ENCODE peak calls at places on chromosomes 7 and 10, in four cellular contexts. Y is esophagus squamous epithelium; E is CD4-positive, alpha-beta memory T cell; J is Caco-2. F is an unnamed sample.

GRCh38 chr10:117960345-117960744 is 86.4 kb downstream of the RAB11FIP2 start:
- DNase-seq in Y (no peak), E (no peak), J (no peak), F (no peak)

GRCh38 chr10:77548157-77548556 is 89.5 kb downstream of the KCNMA1 start:
- DNase-seq in J (no peak), E (no peak), Y (no peak), F (no peak)

GRCh38 chr10:70286616-70287015 is 2.8 kb upstream of the NPFFR1 start:
- DNase-seq in J (no peak), Y (no peak), E (no peak), F (no peak)

GRCh38 chr7:516606-517456 is 2.8 kb downstream of the PDGFA start:
- DNase-seq in E (no peak), J (peak; percentile 72), Y (no peak), F (peak; percentile 93)

GRCh38 chr7:47228386-47229014 is 353.4 kb downstream of the TNS3 start:
- DNase-seq in Y (no peak), E (no peak), J (peak; percentile 30), F (no peak)

GRCh38 chr7:121271916-121272315 is 56.9 kb upstream of the WNT16 start:
- DNase-seq in E (no peak), Y (no peak), J (no peak), F (no peak)

GRCh38 chr10:115398026-115398425 is 304.9 kb downstream of the ATRNL1 start:
- DNase-seq in Y (no peak), J (no peak), E (no peak), F (no peak)

GRCh38 chr7:1981878-1982230 is 250.9 kb downstream of the MAD1L1 start:
- DNase-seq in J (no peak), E (no peak), Y (no peak), F (no peak)

GRCh38 chr10:55263327-55263726 is 462.3 kb upstream of the PCDH15 start:
- DNase-seq in E (no peak), Y (no peak), J (no peak), F (no peak)

GRCh38 chr7:134298902-134299683 is 17.6 kb downstream of the SLC35B4 start:
- DNase-seq in J (no peak), Y (no peak), E (no peak), F (peak; percentile 62)

GRCh38 chr10:58464956-58465355 is 47.7 kb upstream of the BICC1 start:
- DNase-seq in E (no peak), Y (no peak), J (no peak), F (no peak)

GRCh38 chr10:89879121-89879520 is 177.7 kb downstream of the KIF20B start:
- DNase-seq in Y (no peak), E (no peak), J (no peak), F (no peak)

GRCh38 chr10:50379652-50380051 is 128.3 kb upstream of the ASAH2 start:
- DNase-seq in J (no peak), E (no peak), Y (no peak), F (no peak)

GRCh38 chr7:127799535-127800305 is 147.7 kb downstream of the SND1 start:
- DNase-seq in Y (no peak), E (no peak), J (no peak), F (no peak)

GRCh38 chr10:59176241-59177030 is at the start of gene PHYHIPL:
- DNase-seq in E (no peak), Y (no peak), J (peak; percentile 84), F (no peak)

GRCh38 chr10:30248728-30249127 is 100.3 kb downstream of the MTPAP start:
- DNase-seq in Y (no peak), E (no peak), J (no peak), F (no peak)

GRCh38 chr10:74234569-74234968 is 83.5 kb downstream of the ADK start:
- DNase-seq in J (no peak), E (peak; percentile 39), Y (no peak), F (peak; percentile 61)

GRCh38 chr7:114370177-114370576 is 44.4 kb upstream of the FOXP2 start:
- DNase-seq in J (no peak), E (no peak), Y (no peak), F (no peak)

GRCh38 chr10:50260791-50261281 is 9.5 kb upstream of the ASAH2 start:
- DNase-seq in J (peak; percentile 57), Y (no peak), E (peak; percentile 11), F (no peak)

GRCh38 chr7:4279210-4279609 is 402.9 kb upstream of the FOXK1 start:
- DNase-seq in E (no peak), J (no peak), Y (no peak), F (no peak)

GRCh38 chr10:51846856-51847506 is 147.6 kb upstream of the CSTF2T start:
- DNase-seq in J (no peak), E (no peak), Y (no peak), F (no peak)

GRCh38 chr10:101485207-101485606 is 102.8 kb downstream of the POLL start:
- DNase-seq in E (no peak), Y (no peak), J (no peak), F (no peak)

GRCh38 chr7:5330288-5330687 is 47.5 kb downstream of the SLC29A4 start:
- DNase-seq in J (no peak), E (no peak), Y (no peak), F (no peak)

GRCh38 chr7:55130079-55130476 is 111.3 kb downstream of the EGFR start:
- DNase-seq in J (no peak), Y (no peak), E (no peak), F (peak; percentile 60)

GRCh38 chr10:76086571-76087260 is 655.3 kb downstream of the LRMDA start:
- DNase-seq in J (peak; percentile 74), E (no peak), Y (no peak), F (peak; percentile 38)

GRCh38 chr7:55486991-55487390 is 85.3 kb downstream of the VOPP1 start:
- DNase-seq in J (no peak), E (no peak), Y (no peak), F (no peak)

GRCh38 chr7:134811798-134812197 is 32.4 kb downstream of the CALD1 start:
- DNase-seq in Y (no peak), J (no peak), E (no peak), F (peak; percentile 51)

GRCh38 chr10:6200588-6201510 is 1.9 kb upstream of the PFKFB3 start:
- DNase-seq in J (peak; percentile 52), Y (no peak), E (peak; percentile 42), F (peak; percentile 65)

GRCh38 chr7:69564454-69565417 is 33.5 kb upstream of the AUTS2 start:
- DNase-seq in J (no peak), E (no peak), Y (no peak), F (peak; percentile 91)

GRCh38 chr10:47027812-47028260 is 116.6 kb downstream of the PTPN20 start:
- DNase-seq in Y (no peak), J (no peak), E (no peak), F (no peak)

GRCh38 chr7:42233939-42234338 is 3.1 kb downstream of the GLI3 start:
- DNase-seq in J (no peak), E (no peak), Y (no peak), F (peak; percentile 65)

GRCh38 chr7:96825285-96825684 is 115.6 kb upstream of the SEM1 start:
- DNase-seq in E (no peak), Y (no peak), J (no peak), F (no peak)

GRCh38 chr10:47248436-47249090 is 51.4 kb upstream of the GDF10 start:
- DNase-seq in Y (no peak), E (no peak), J (no peak), F (no peak)

GRCh38 chr10:62352356-62352963 is 21.7 kb upstream of the ZNF365 start:
- DNase-seq in E (no peak), J (no peak), Y (no peak), F (no peak)

GRCh38 chr10:114709966-114710365 is 51.9 kb upstream of the ABLIM1 start:
- DNase-seq in Y (no peak), E (no peak), J (no peak), F (no peak)

GRCh38 chr7:4776160-4776623 is 769 bp downstream of the AP5Z1 start:
- DNase-seq in Y (no peak), E (no peak), J (no peak), F (no peak)

DNA sequence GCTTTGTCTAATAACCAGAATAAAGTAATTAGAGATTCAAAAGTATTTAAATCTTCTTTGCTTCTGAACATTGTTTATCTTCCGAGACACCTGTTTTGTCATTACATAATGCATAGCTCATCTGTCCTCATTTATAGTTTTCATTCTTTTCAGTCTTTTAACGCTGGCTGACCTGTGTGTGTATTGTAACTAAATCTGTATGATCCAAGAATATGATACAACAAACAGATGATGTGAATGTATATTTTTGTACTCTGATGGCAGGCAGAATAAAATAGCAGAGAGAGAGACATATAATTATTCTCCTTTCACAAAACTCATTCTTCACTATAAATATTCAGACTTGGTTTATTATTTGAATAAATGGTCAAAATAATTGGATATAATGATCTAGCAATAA is 80.6 kb downstream of the ORC5 start:
- DNase-seq in Y (no peak), E (no peak), J (no peak), F (no peak)
- H3K36me3 ChIP-seq in Y (peaks cover 70% of the 10 kb centered on the region), E (peaks cover 22% of the 10 kb centered on the region), J (no peaks in the 10 kb centered on the region), F (peaks cover 45% of the 10 kb centered on the region)

GRCh38 chr7:100033526-100033925 is 16.0 kb upstream of the ZSCAN21 start:
- DNase-seq in E (no peak), Y (no peak), J (no peak), F (no peak)
- H3K36me3 ChIP-seq in E (peaks cover 54% of the 10 kb centered on the region), Y (peaks cover 100% of the 10 kb centered on the region), J (peaks cover 11% of the 10 kb centered on the region), F (peaks cover 72% of the 10 kb centered on the region)

DNA sequence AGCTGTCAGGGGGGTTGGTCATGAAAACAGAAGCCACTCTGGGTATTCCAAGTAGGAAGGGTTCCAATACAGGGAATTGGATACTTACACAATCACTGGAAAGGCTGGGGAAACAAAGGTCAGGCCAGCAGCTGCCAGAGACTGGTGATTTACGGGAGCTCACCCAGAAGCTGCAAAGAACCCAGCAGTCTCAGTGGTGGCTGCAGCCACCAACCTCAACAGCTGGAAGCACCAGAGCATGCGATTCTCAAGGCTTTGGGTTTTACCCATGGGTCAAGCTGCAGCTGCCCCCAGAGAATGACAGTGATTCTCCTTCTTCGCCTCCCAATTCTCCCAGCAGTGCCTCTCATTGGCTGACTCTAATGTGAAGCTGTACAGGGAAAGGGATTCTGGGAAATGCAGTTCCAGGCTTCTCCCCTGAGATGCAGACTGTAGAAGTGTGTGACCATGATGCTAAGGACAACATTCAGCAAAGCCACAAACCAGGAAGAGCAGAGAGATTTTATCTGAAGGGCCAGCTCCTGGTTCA is 107.2 kb upstream of the TCF7L2 start:
- DNase-seq in J (no peak), E (no peak), Y (no peak), F (peak; percentile 1)
- H3K36me3 ChIP-seq in J (no peaks in the 10 kb centered on the region), E (no peaks in the 10 kb centered on the region), Y (no peaks in the 10 kb centered on the region), F (no peaks in the 10 kb centered on the region)

GRCh38 chr7:32579776-32580175 is 84.5 kb downstream of the AVL9 start:
- DNase-seq in J (no peak), Y (no peak), E (no peak), F (no peak)
- H3K36me3 ChIP-seq in J (peaks cover 1% of the 10 kb centered on the region), Y (peaks cover 96% of the 10 kb centered on the region), E (peaks cover 63% of the 10 kb centered on the region), F (peaks cover 81% of the 10 kb centered on the region)